ENCODE peak calls at places on chromosomes 5 and 9, in six cellular contexts. One of them, this sample, is unnamed.

GRCh38 chr5:64666058-64666457 is 24.2 kb upstream of the SHISAL2B start:
- DNase-seq in A172: peak; percentile 47
- DNase-seq in CD8-positive, alpha-beta memory T cell: no peak
- DNase-seq in LHCN-M2: peak; percentile 43
- DNase-seq in lung microvascular endothelial cell: no peak
- DNase-seq in endothelial cell: no peak
- DNase-seq in this sample: no peak

GRCh38 chr5:154262376-154262775 is 71.8 kb downstream of the GALNT10 start:
- DNase-seq in LHCN-M2: no peak
- DNase-seq in A172: no peak
- DNase-seq in endothelial cell: no peak
- DNase-seq in lung microvascular endothelial cell: no peak
- DNase-seq in CD8-positive, alpha-beta memory T cell: no peak
- DNase-seq in this sample: no peak

GRCh38 chr5:141637266-141637692 is 482 bp downstream of the RELL2 start:
- DNase-seq in LHCN-M2: no peak
- DNase-seq in CD8-positive, alpha-beta memory T cell: peak; percentile 69
- DNase-seq in endothelial cell: peak; percentile 34
- DNase-seq in A172: no peak
- DNase-seq in lung microvascular endothelial cell: peak; percentile 17
- DNase-seq in this sample: no peak

GRCh38 chr9:2727966-2728613 is 10.8 kb downstream of the KCNV2 start:
- DNase-seq in CD8-positive, alpha-beta memory T cell: no peak
- DNase-seq in lung microvascular endothelial cell: peak; percentile 84
- DNase-seq in endothelial cell: peak; percentile 7
- DNase-seq in A172: peak; percentile 55
- DNase-seq in LHCN-M2: peak; percentile 85
- DNase-seq in this sample: no peak

GRCh38 chr9:89539374-89539773 is 41.5 kb upstream of the SEMA4D start:
- DNase-seq in CD8-positive, alpha-beta memory T cell: no peak
- DNase-seq in lung microvascular endothelial cell: no peak
- DNase-seq in A172: no peak
- DNase-seq in LHCN-M2: no peak
- DNase-seq in endothelial cell: no peak
- DNase-seq in this sample: no peak

GRCh38 chr5:9473624-9474023 is 72.3 kb downstream of the SEMA5A start:
- DNase-seq in A172: no peak
- DNase-seq in LHCN-M2: no peak
- DNase-seq in lung microvascular endothelial cell: no peak
- DNase-seq in endothelial cell: no peak
- DNase-seq in CD8-positive, alpha-beta memory T cell: no peak
- DNase-seq in this sample: no peak

GRCh38 chr9:114516913-114517312 is 11.6 kb upstream of the WHRN start:
- DNase-seq in endothelial cell: no peak
- DNase-seq in A172: peak; percentile 81
- DNase-seq in CD8-positive, alpha-beta memory T cell: no peak
- DNase-seq in LHCN-M2: peak; percentile 57
- DNase-seq in lung microvascular endothelial cell: no peak
- DNase-seq in this sample: no peak

GRCh38 chr5:137668574-137669093 is 67.3 kb downstream of the KLHL3 start:
- DNase-seq in A172: no peak
- DNase-seq in CD8-positive, alpha-beta memory T cell: no peak
- DNase-seq in lung microvascular endothelial cell: no peak
- DNase-seq in endothelial cell: no peak
- DNase-seq in LHCN-M2: no peak
- DNase-seq in this sample: peak; percentile 62

GRCh38 chr5:180690562-180690961 is 41.2 kb upstream of the FLT4 start:
- DNase-seq in endothelial cell: no peak
- DNase-seq in LHCN-M2: no peak
- DNase-seq in lung microvascular endothelial cell: no peak
- DNase-seq in CD8-positive, alpha-beta memory T cell: no peak
- DNase-seq in A172: no peak
- DNase-seq in this sample: no peak

GRCh38 chr9:127353882-127354281 is 43.1 kb upstream of the SLC2A8 start:
- DNase-seq in CD8-positive, alpha-beta memory T cell: no peak
- DNase-seq in lung microvascular endothelial cell: no peak
- DNase-seq in LHCN-M2: no peak
- DNase-seq in A172: no peak
- DNase-seq in endothelial cell: peak; percentile 11
- DNase-seq in this sample: no peak

GRCh38 chr5:81748556-81748955 is 2.3 kb downstream of the SSBP2 start:
- DNase-seq in lung microvascular endothelial cell: peak; percentile 44
- DNase-seq in CD8-positive, alpha-beta memory T cell: no peak
- DNase-seq in endothelial cell: no peak
- DNase-seq in LHCN-M2: no peak
- DNase-seq in A172: no peak
- DNase-seq in this sample: no peak

GRCh38 chr9:116327702-116328440 is 174.3 kb downstream of the PAPPA start:
- DNase-seq in lung microvascular endothelial cell: no peak
- DNase-seq in endothelial cell: no peak
- DNase-seq in LHCN-M2: no peak
- DNase-seq in CD8-positive, alpha-beta memory T cell: no peak
- DNase-seq in A172: no peak
- DNase-seq in this sample: no peak

GRCh38 chr5:170097934-170098333 is 7.8 kb upstream of the FOXI1 start:
- DNase-seq in endothelial cell: peak; percentile 69
- DNase-seq in LHCN-M2: no peak
- DNase-seq in CD8-positive, alpha-beta memory T cell: no peak
- DNase-seq in lung microvascular endothelial cell: peak; percentile 74
- DNase-seq in A172: no peak
- DNase-seq in this sample: no peak

GRCh38 chr9:121582641-121583040 is 68.8 kb upstream of the DAB2IP start:
- DNase-seq in LHCN-M2: no peak
- DNase-seq in endothelial cell: no peak
- DNase-seq in lung microvascular endothelial cell: peak; percentile 81
- DNase-seq in A172: no peak
- DNase-seq in CD8-positive, alpha-beta memory T cell: no peak
- DNase-seq in this sample: no peak